ENCODE peak calls at places on chromosomes 13 and 19, in eight cellular contexts. G is osteoblast, H is RWPE1, I is cardiac muscle cell, R is testis, X is GM23248, O is fibroblast of lung, C is PC-9. J is an unnamed sample.

GRCh38 chr13:34364633-34365032 is 546.7 kb downstream of the RFC3 start:
- DNase-seq in O (peak; percentile 51), H (no peak), I (no peak), C (no peak), R (no peak), G (no peak), X (peak; percentile 63), J (no peak)

GRCh38 chr19:460877-461609 is at the start of gene SHC2:
- DNase-seq in X (no peak), I (peak; percentile 63), H (no peak), R (no peak), G (no peak), O (no peak), C (no peak), J (no peak)

GRCh38 chr13:114096811-114097503 is 35.5 kb downstream of the RASA3 start:
- DNase-seq in G (peak; percentile 80), X (no peak), I (no peak), R (no peak), C (no peak), H (no peak), O (no peak), J (no peak)

GRCh38 chr13:98741741-98742435 is 10.6 kb downstream of the SLC15A1 start:
- DNase-seq in O (no peak), X (peak; percentile 36), R (no peak), H (no peak), G (peak; percentile 81), C (no peak), I (no peak), J (no peak)

GRCh38 chr13:20654156-20654555 is 49.3 kb upstream of the IL17D start:
- DNase-seq in R (no peak), O (peak; percentile 38), C (no peak), H (no peak), G (peak; percentile 76), X (peak; percentile 22), I (no peak), J (peak; percentile 12)

GRCh38 chr13:25095862-25096453 is at the start of gene PABPC3:
- DNase-seq in O (no peak), G (peak; percentile 36), X (no peak), C (no peak), I (no peak), R (peak; percentile 56), H (no peak), J (no peak)

GRCh38 chr19:18967358-18968146 is 26.5 kb upstream of the HOMER3 start:
- DNase-seq in C (peak; percentile 46), X (peak; percentile 85), O (peak; percentile 53), I (no peak), R (peak; percentile 42), H (peak; percentile 64), G (peak; percentile 87), J (no peak)

GRCh38 chr19:55500368-55500952 is 12.2 kb downstream of the SSC5D start:
- DNase-seq in R (no peak), O (no peak), G (peak; percentile 59), H (no peak), I (no peak), X (no peak), C (no peak), J (no peak)

GRCh38 chr19:29665826-29666633 is 769 bp downstream of the PLEKHF1 start:
- DNase-seq in C (peak; percentile 77), R (peak; percentile 53), O (peak; percentile 66), X (peak; percentile 84), I (peak; percentile 22), G (peak; percentile 87), H (no peak), J (no peak)

GRCh38 chr13:36346222-36347083 is at the start of gene SPART:
- DNase-seq in I (peak; percentile 91), H (peak; percentile 85), X (peak; percentile 97), C (peak; percentile 66), G (peak; percentile 94), O (peak; percentile 83), R (peak; percentile 97), J (peak; percentile 97)

GRCh38 chr13:37338721-37339120 is 233.3 kb upstream of the CSNK1A1L start:
- DNase-seq in O (no peak), C (no peak), H (no peak), G (no peak), R (no peak), I (no peak), X (no peak), J (no peak)

GRCh38 chr13:73303858-73304257 is 245.1 kb downstream of the KLF5 start:
- DNase-seq in I (no peak), R (no peak), C (no peak), G (no peak), H (peak; percentile 48), O (peak; percentile 74), X (peak; percentile 79), J (no peak)

GRCh38 chr19:45780146-45780447 is 2.2 kb downstream of the DMPK start:
- DNase-seq in H (no peak), I (no peak), O (no peak), C (no peak), G (peak; percentile 72), R (no peak), X (no peak), J (no peak)

GRCh38 chr13:103140001-103140671 is 73.9 kb upstream of the SLC10A2 start:
- DNase-seq in X (peak; percentile 1), R (no peak), G (no peak), H (peak; percentile 34), C (no peak), I (peak; percentile 37), O (no peak), J (peak; percentile 39)

GRCh38 chr13:33873251-33873908 is 55.4 kb downstream of the RFC3 start:
- DNase-seq in H (no peak), X (no peak), G (no peak), R (no peak), O (no peak), C (no peak), I (no peak), J (no peak)

GRCh38 chr13:101514695-101515275 is 62.3 kb downstream of the ITGBL1 start:
- DNase-seq in X (peak; percentile 74), R (peak; percentile 59), H (peak; percentile 42), I (peak; percentile 64), G (no peak), C (peak; percentile 64), O (peak; percentile 55), J (peak; percentile 68)

GRCh38 chr13:103157434-103158145 is 91.4 kb upstream of the SLC10A2 start:
- DNase-seq in H (no peak), R (no peak), X (no peak), C (no peak), G (no peak), O (no peak), I (no peak), J (no peak)

GRCh38 chr13:92842145-92842544 is 384.5 kb upstream of the GPC6 start:
- DNase-seq in G (no peak), I (no peak), R (no peak), C (no peak), O (peak; percentile 97), X (peak; percentile 70), H (no peak), J (no peak)
- H3K27ac ChIP-seq in G (peak overlapping the region; percentile 84), I (no peak overlapping the region), R (no peak overlapping the region), C (no peak overlapping the region), O (peak overlapping the region; percentile 58), X (peak overlapping the region; percentile 21), H (no peak overlapping the region), J (no peak overlapping the region)

GRCh38 chr13:78152415-78152814 is 233.8 kb upstream of the EDNRB start:
- DNase-seq in H (no peak), X (no peak), C (no peak), O (no peak), R (no peak), G (no peak), I (no peak), J (no peak)
- H3K27ac ChIP-seq in H (no peak overlapping the region), X (no peak overlapping the region), C (no peak overlapping the region), O (no peak overlapping the region), R (no peak overlapping the region), G (no peak overlapping the region), I (no peak overlapping the region), J (no peak overlapping the region)

GRCh38 chr19:47124937-47125668 is 5.5 kb upstream of the SAE1 start:
- DNase-seq in I (peak; percentile 84), O (peak; percentile 69), X (peak; percentile 81), H (peak; percentile 55), R (peak; percentile 40), G (peak; percentile 69), C (peak; percentile 75), J (peak; percentile 86)
- H3K27ac ChIP-seq in I (no peak overlapping the region), O (no peak overlapping the region), X (no peak overlapping the region), H (no peak overlapping the region), R (no peak overlapping the region), G (no peak overlapping the region), C (peak overlapping the region; percentile 65), J (no peak overlapping the region)

GRCh38 chr19:41688098-41688497 is at the start of gene CEACAM7:
- DNase-seq in I (no peak), O (no peak), H (no peak), X (no peak), R (no peak), G (no peak), C (no peak), J (no peak)
- H3K27ac ChIP-seq in I (no peak within 1 kb of the TSS), O (no peak within 1 kb of the TSS), H (no peak within 1 kb of the TSS), X (no peak within 1 kb of the TSS), R (no peak within 1 kb of the TSS), G (no peak within 1 kb of the TSS), C (no peak within 1 kb of the TSS), J (no peak within 1 kb of the TSS)

GRCh38 chr19:4906963-4907362 is 2.3 kb upstream of the UHRF1 start:
- DNase-seq in I (no peak), C (no peak), O (no peak), R (no peak), G (peak; percentile 14), X (no peak), H (no peak), J (no peak)

GRCh38 chr19:4908311-4908710 is 990 bp upstream of the UHRF1 start:
- DNase-seq in X (no peak), G (peak; percentile 31), R (no peak), O (no peak), H (no peak), C (no peak), I (no peak), J (no peak)

GRCh38 chr19:4909172-4909896 is at the start of gene UHRF1:
- DNase-seq in R (no peak), I (peak; percentile 18), X (peak; percentile 46), G (peak; percentile 82), C (no peak), H (peak; percentile 51), O (peak; percentile 35), J (peak; percentile 91)

GRCh38 chr19:4909897-4910593 is 744 bp downstream of the UHRF1 start:
- DNase-seq in G (peak; percentile 100), O (peak; percentile 88), X (peak; percentile 97), C (peak; percentile 72), H (peak; percentile 94), I (peak; percentile 96), R (peak; percentile 97), J (peak; percentile 99)

GRCh38 chr19:4908781-4909171 is 525 bp upstream of the UHRF1 start:
- DNase-seq in G (peak; percentile 51), I (no peak), X (no peak), H (no peak), O (no peak), R (no peak), C (no peak), J (no peak)
- H3K27ac ChIP-seq in G (no peak overlapping the region), I (no peak overlapping the region), X (no peak overlapping the region), H (peak overlapping the region; percentile 94), O (no peak overlapping the region), R (no peak overlapping the region), C (no peak overlapping the region), J (peak overlapping the region; percentile 91)

GRCh38 chr19:39407644-39408391 is 1.2 kb downstream of the ZFP36 start:
- DNase-seq in I (no peak), C (peak; percentile 79), X (peak; percentile 64), O (no peak), R (no peak), G (peak; percentile 93), H (no peak), J (no peak)
- H3K27ac ChIP-seq in I (no peak overlapping the region), C (peak overlapping the region; percentile 93), X (peak overlapping the region; percentile 96), O (peak overlapping the region; percentile 97), R (peak overlapping the region; percentile 95), G (peak overlapping the region; percentile 84), H (peak overlapping the region; percentile 100), J (peak overlapping the region; percentile 82)